ENCODE peak calls at places on chromosome 3, in eight cellular contexts. C is transverse colon; E is CD8-positive, alpha-beta memory T cell; T is right cardiac atrium; K is prostate gland; G is tibial nerve; A is HepG2; L is thyroid gland. V is an unnamed sample. For H3K4me1, the result is how much of the 10 kb centered on the place peaks cover.

GRCh38 chr3:151067158-151067557 is 18.3 kb upstream of the MED12L start:
- DNase-seq in C (no peak), E (no peak), T (no peak), K (no peak), G (no peak), A (peak), L (no peak), V (no peak)

GRCh38 chr3:128296469-128297251 is 143.4 kb downstream of the EEFSEC start:
- DNase-seq in C (no peak), E (no peak), T (peak), K (no peak), G (no peak), A (no peak), L (no peak), V (no peak)

GRCh38 chr3:9168230-9168629 is 81.2 kb downstream of the SRGAP3 start:
- DNase-seq in C (peak), E (no peak), T (no peak), K (no peak), G (no peak), A (no peak), L (peak), V (no peak)

GRCh38 chr3:149224736-149225594 is 3.3 kb upstream of the CP start:
- DNase-seq in C (no peak), E (no peak), T (no peak), K (peak), G (no peak), A (peak), L (no peak), V (no peak)

GRCh38 chr3:100992086-100993033 is 861 bp downstream of the ABI3BP start:
- DNase-seq in C (peak), E (no peak), T (no peak), K (peak), G (no peak), A (no peak), L (peak), V (no peak)

GRCh38 chr3:32460031-32460749 is 42.5 kb downstream of the CMTM6 start:
- DNase-seq in C (peak), E (peak), T (no peak), K (no peak), G (no peak), A (no peak), L (no peak), V (peak)

GRCh38 chr3:58427661-58428361 is 5.8 kb downstream of the PDHB start:
- DNase-seq in C (no peak), E (no peak), T (no peak), K (no peak), G (no peak), A (no peak), L (no peak), V (no peak)

GRCh38 chr3:129393271-129393670 is 35.2 kb downstream of the EFCAB12 start:
- DNase-seq in C (no peak), E (no peak), T (no peak), K (no peak), G (no peak), A (no peak), L (no peak), V (no peak)

GRCh38 chr3:110528305-110529121 is 543.1 kb upstream of the NECTIN3 start:
- DNase-seq in C (no peak), E (no peak), T (no peak), K (no peak), G (no peak), A (no peak), L (no peak), V (no peak)

GRCh38 chr3:110530902-110531301 is 540.7 kb upstream of the NECTIN3 start:
- DNase-seq in C (no peak), E (no peak), T (no peak), K (no peak), G (no peak), A (no peak), L (no peak), V (no peak)

DNA sequence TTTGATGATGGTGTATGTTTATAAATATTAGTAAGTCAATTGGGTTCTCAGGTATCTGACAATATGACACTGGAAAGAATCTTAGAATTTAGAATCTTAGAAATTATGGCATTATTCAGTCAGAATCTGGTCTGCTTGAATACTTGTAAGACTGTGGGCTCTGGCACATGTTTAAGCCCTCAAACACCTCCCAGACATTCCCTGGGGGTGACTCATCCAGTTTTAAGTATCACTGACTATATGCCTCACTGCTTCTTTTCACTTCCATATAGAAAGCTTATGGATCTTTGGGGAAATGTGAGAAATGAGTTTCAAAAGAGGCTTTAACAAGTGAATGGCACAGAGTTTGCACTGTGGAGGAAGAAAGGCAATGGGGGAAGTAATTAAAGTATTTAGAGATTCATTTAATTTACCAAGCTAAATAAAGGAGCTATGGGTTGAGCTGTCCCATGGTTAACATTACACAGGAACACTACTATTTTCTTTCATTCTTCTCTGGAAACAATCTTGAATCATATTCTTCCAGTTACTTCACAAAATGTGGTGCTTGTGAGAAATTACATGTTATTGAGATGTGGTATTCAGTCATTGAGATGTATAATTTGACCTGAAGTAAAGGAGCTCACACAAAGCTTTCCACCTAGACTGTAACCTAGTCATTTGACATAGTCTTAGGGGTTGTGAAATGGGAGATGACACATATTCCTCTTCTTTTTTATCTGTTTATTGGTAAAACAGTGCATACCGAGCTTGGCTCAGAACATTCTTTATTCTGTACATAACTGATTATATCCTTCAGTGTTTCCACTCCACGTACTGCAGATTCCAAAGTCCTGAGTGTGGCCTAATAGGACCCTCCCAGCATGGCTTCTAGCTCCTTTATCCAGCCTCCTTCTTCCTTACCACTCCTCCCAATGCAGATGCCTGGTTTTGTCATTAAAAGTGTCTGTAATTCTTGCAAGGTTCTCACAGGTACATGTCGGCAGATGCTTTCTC is 544.6 kb upstream of the NECTIN3 start:
- DNase-seq in C (no peak), E (no peak), T (no peak), K (no peak), G (no peak), A (no peak), L (no peak), V (no peak)
- H3K27ac ChIP-seq in C (no peak), E (no peak), T (no peak), K (no peak), G (no peak), A (no peak), L (no peak), V (no peak)

DNA sequence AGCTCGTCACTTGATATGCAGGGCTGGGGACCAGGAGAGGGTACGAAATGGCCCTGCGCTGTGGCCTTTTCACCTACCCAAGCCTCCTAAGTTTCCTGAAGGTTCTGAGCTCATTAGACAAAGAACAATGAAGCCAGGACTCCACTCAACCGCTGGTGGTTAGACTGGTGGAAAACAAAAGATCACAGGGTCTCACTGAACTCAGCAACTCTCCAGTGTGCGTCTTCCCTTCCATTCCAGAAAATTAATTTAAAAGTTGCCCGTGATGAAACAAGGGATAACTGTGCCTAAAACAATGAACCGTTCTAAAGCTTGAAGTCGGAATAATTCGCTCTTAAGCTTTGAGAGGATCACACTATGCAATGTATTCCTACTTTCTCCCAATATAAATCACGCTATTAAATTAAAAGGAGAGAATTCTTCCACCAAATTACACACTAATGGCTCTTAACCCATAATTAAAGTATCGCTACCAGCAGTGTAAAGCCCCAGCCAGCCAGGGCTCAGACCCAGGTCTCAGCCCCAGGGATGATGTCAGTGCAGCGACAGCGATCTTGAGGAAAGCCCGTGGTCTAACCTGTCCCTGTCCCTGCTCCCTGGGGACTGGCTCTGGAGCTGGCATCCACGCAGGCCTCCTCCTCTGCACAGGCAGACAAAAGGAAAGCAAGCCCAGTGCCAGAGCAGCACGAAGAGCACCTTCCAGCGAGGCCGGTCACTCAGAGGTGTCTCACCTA is 4.9 kb downstream of the VGLL4 start:
- DNase-seq in C (no peak), E (no peak), T (peak), K (peak), G (no peak), A (no peak), L (no peak), V (no peak)
- H3K4me1 ChIP-seq in C (half or more), E (half or more), T (under half), K (under half), G (half or more), A (half or more), L (half or more), V (under half)

DNA sequence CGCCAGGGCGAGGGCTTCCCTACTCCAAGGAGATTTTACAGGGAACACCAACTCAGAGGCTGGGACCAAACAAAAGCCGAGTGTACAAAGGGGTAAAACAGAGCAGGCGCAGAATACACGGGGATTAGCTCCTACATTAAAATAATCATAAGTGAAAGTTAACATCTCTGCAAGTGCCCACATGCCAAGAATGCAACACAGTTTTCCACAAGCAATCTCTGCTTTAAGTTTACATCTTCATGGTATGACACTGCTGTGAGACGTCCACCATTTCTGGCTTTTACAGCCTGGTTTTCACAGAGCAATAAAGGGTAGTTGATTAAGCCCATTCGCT is 500 bp upstream of the VGLL3 start:
- DNase-seq in C (no peak), E (no peak), T (no peak), K (no peak), G (no peak), A (no peak), L (no peak), V (no peak)
- H3K27ac ChIP-seq in C (peak), E (no peak), T (peak), K (peak), G (peak), A (no peak), L (peak), V (no peak)

GRCh38 chr3:72553298-72553697 is 294.9 kb downstream of the SHQ1 start:
- DNase-seq in C (no peak), E (no peak), T (no peak), K (no peak), G (no peak), A (no peak), L (no peak), V (no peak)

GRCh38 chr3:72549819-72550581 is 298.2 kb downstream of the SHQ1 start:
- DNase-seq in C (no peak), E (peak), T (no peak), K (no peak), G (no peak), A (no peak), L (no peak), V (no peak)

GRCh38 chr3:72547183-72547582 is 301.1 kb downstream of the SHQ1 start:
- DNase-seq in C (no peak), E (no peak), T (no peak), K (no peak), G (no peak), A (no peak), L (no peak), V (no peak)

GRCh38 chr3:72550582-72551262 is 297.5 kb downstream of the SHQ1 start:
- DNase-seq in C (no peak), E (no peak), T (no peak), K (no peak), G (no peak), A (no peak), L (no peak), V (no peak)

GRCh38 chr3:72548992-72549391 is 299.3 kb downstream of the SHQ1 start:
- DNase-seq in C (no peak), E (no peak), T (no peak), K (no peak), G (no peak), A (no peak), L (no peak), V (no peak)
- H3K4me1 ChIP-seq in C (under half), E (under half), T (under half), K (under half), G (under half), A (under half), L (under half), V (under half)

GRCh38 chr3:160400631-160401150 is 1.2 kb downstream of the SMC4 start:
- DNase-seq in C (peak), E (peak), T (peak), K (peak), G (no peak), A (no peak), L (peak), V (no peak)

GRCh38 chr3:160403796-160404510 is 4.5 kb downstream of the SMC4 start:
- DNase-seq in C (no peak), E (no peak), T (no peak), K (no peak), G (no peak), A (no peak), L (no peak), V (no peak)

GRCh38 chr3:160401301-160402095 is 2.0 kb downstream of the SMC4 start:
- DNase-seq in C (peak), E (no peak), T (no peak), K (no peak), G (no peak), A (peak), L (peak), V (no peak)

GRCh38 chr3:160402249-160403027 is 3.0 kb downstream of the SMC4 start:
- DNase-seq in C (no peak), E (no peak), T (no peak), K (no peak), G (no peak), A (no peak), L (no peak), V (no peak)

GRCh38 chr3:160403028-160403545 is 3.6 kb downstream of the SMC4 start:
- DNase-seq in C (no peak), E (no peak), T (no peak), K (no peak), G (no peak), A (no peak), L (no peak), V (no peak)
- H3K27ac ChIP-seq in C (peak), E (peak), T (no peak), K (no peak), G (no peak), A (peak), L (no peak), V (no peak)

DNA sequence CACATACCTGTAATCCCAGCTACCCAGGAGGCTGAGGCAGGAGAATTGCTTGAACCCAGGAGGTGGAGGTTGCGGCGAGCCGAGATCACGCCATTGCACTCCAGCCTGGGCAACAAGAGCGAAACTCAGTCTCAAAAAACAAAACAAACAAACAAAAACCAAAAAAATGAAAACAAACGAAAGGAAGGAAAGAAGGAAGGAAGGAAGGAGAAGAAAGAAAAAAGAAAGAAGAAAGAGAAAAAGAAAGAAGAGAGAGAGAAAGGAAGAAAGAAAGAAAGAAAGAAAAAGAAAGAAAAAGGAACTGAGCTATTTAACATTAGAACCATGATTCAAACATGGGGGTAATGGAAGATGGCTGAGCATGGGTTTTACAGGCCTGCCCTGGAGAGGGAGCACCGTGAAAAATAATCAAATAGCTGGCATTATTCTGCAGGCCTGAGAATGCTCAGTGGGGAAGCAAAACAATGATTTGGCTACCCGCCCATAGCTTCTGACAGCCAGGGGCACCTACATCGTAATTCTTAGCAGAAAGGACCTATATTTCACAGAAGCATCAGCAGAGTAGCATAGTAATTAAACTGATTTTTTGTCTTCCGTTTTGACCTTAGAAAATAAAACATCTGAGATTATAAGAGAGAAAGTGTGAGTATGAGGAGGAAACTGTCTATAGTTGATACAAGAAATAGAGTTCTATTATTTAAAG is 37.7 kb downstream of the BFSP2 start:
- DNase-seq in C (no peak), E (no peak), T (no peak), K (no peak), G (no peak), A (no peak), L (peak), V (no peak)
- H3K4me1 ChIP-seq in C (under half), E (under half), T (under half), K (under half), G (under half), A (under half), L (under half), V (under half)